ENCODE peak calls at places on chromosome 12, in nine cellular contexts. W, H, S, Q, F, G, K, Z and T are unnamed samples.

GRCh38 chr12:7374423-7375144 is 69.4 kb downstream of the CD163L1 start:
- DNase-seq in G (peak), K (peak), Z (peak), H (peak), S (no peak), F (no peak), W (peak), Q (no peak), T (peak)

GRCh38 chr12:32217354-32218310 is 111.0 kb downstream of the BICD1 start:
- DNase-seq in Z (peak), W (peak), G (no peak), H (peak), F (no peak), S (no peak), Q (no peak), K (peak), T (no peak)

GRCh38 chr12:132445884-132446471 is 44.0 kb upstream of the FBRSL1 start:
- DNase-seq in Q (peak), H (peak), K (peak), G (peak), S (no peak), F (no peak), Z (peak), W (peak), T (no peak)

GRCh38 chr12:38384816-38385491 is 68.4 kb downstream of the ALG10B start:
- DNase-seq in Q (no peak), G (no peak), H (no peak), Z (no peak), S (no peak), W (peak), F (no peak), K (no peak), T (peak)

GRCh38 chr12:87939182-87939581 is 90.0 kb downstream of the C12orf50 start:
- DNase-seq in Z (no peak), W (no peak), K (no peak), G (no peak), F (no peak), S (no peak), Q (no peak), H (no peak), T (no peak)

GRCh38 chr12:117098361-117099217 is 627 bp downstream of the TESC start:
- DNase-seq in Q (no peak), Z (no peak), S (peak), W (no peak), G (no peak), H (no peak), F (no peak), K (no peak), T (no peak)

GRCh38 chr12:116594325-116595038 is 35.3 kb downstream of the MAP1LC3B2 start:
- DNase-seq in W (no peak), K (no peak), Q (no peak), F (no peak), S (no peak), Z (no peak), G (no peak), H (no peak), T (no peak)

GRCh38 chr12:19772776-19773175 is 333.5 kb downstream of the AEBP2 start:
- DNase-seq in Z (no peak), W (no peak), F (no peak), Q (no peak), G (no peak), K (no peak), H (no peak), S (no peak), T (no peak)

GRCh38 chr12:84174115-84174514 is 738.5 kb downstream of the SLC6A15 start:
- DNase-seq in S (no peak), W (no peak), Q (no peak), G (no peak), Z (no peak), F (no peak), H (no peak), K (no peak), T (peak)

GRCh38 chr12:109239179-109239578 is 69.9 kb downstream of the FOXN4 start:
- DNase-seq in H (no peak), G (no peak), K (no peak), Z (no peak), S (no peak), Q (no peak), F (no peak), W (no peak), T (no peak)

GRCh38 chr12:27535318-27535717 is 11.3 kb downstream of the PPFIBP1 start:
- DNase-seq in Q (no peak), G (no peak), S (no peak), H (no peak), K (no peak), Z (no peak), F (no peak), W (no peak), T (no peak)

GRCh38 chr12:53965251-53966069 is 7.5 kb upstream of the HOXC11 start:
- DNase-seq in S (no peak), K (no peak), G (no peak), Z (no peak), W (no peak), F (no peak), Q (peak), H (no peak), T (peak)

GRCh38 chr12:124130717-124131670 is 158.0 kb downstream of the ZNF664 start:
- DNase-seq in H (no peak), Z (no peak), S (no peak), F (no peak), K (no peak), Q (no peak), G (no peak), W (no peak), T (no peak)

GRCh38 chr12:89401433-89402086 is 49.3 kb upstream of the DUSP6 start:
- DNase-seq in W (no peak), H (no peak), F (no peak), Q (no peak), S (no peak), K (no peak), G (no peak), Z (no peak), T (no peak)

GRCh38 chr12:114691196-114691595 is 7.2 kb upstream of the TBX3 start:
- DNase-seq in G (no peak), S (no peak), Z (no peak), F (no peak), H (no peak), Q (no peak), W (no peak), K (no peak), T (no peak)

GRCh38 chr12:80129895-80130535 is 30.7 kb downstream of the OTOGL start:
- DNase-seq in Q (no peak), K (peak), S (no peak), G (no peak), Z (no peak), H (peak), W (no peak), F (no peak), T (no peak)

GRCh38 chr12:46798056-46798455 is 27.7 kb downstream of the SLC38A4 start:
- DNase-seq in F (no peak), K (no peak), H (no peak), S (no peak), Z (no peak), W (no peak), Q (no peak), G (no peak), T (no peak)

GRCh38 chr12:51538149-51538548 is 52.9 kb upstream of the SCN8A start:
- DNase-seq in W (no peak), K (no peak), Q (no peak), S (no peak), F (no peak), G (no peak), Z (no peak), H (no peak), T (no peak)

GRCh38 chr12:55820679-55821078 is 2.8 kb downstream of the ORMDL2 start:
- DNase-seq in F (no peak), Z (no peak), G (no peak), H (peak), K (no peak), Q (no peak), W (no peak), S (no peak), T (no peak)
- TF ChIP-seq CTCF in F (peak), Z (peak), G (no peak), H (peak), K (peak), Q (no peak), W (peak), S (no peak), T (peak)

DNA sequence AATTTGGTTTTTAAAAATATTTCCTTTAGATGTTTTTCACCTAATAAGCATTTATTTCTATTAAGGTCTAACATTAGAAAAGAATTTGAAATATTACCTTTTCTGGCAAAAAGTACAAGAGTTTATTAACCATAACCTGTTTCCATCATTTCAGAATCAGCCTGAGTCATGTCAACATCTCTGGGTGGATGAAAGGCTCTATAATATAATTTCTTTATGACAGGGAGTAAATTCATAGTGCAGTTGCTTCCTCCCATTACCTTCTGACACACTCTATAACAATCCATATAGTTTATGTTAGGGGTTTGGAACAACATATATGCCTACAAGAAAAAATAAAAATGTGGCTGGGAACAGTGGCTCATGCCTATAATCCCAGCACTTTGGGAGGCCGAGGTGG is 134.5 kb downstream of the SLC2A13 start:
- DNase-seq in H (no peak), Z (no peak), F (no peak), Q (no peak), S (no peak), W (no peak), K (no peak), G (no peak), T (no peak)
- TF ChIP-seq CTCF in H (no peak), Z (no peak), F (no peak), Q (no peak), S (no peak), W (no peak), K (no peak), G (no peak), T (no peak)

GRCh38 chr12:120903818-120904773 is at the start of gene SPPL3:
- DNase-seq in Q (peak), K (peak), W (peak), Z (peak), F (peak), H (peak), S (peak), G (peak), T (peak)
- TF ChIP-seq CTCF in Q (no peak), K (no peak), W (peak), Z (no peak), F (no peak), H (no peak), S (no peak), G (no peak), T (no peak)

GRCh38 chr12:63151898-63152700 is 1.1 kb upstream of the AVPR1A start:
- DNase-seq in K (peak), Q (peak), Z (peak), W (peak), S (no peak), H (peak), G (peak), F (peak), T (peak)
- TF ChIP-seq CTCF in K (peak), Q (peak), Z (peak), W (peak), S (no peak), H (peak), G (peak), F (peak), T (peak)